ENCODE peak calls at places on chromosomes 2 and 18, in eight cellular contexts. One of them, this sample, is unnamed.

GRCh38 chr2:121218386-121218938 is 66.5 kb downstream of the TFCP2L1 start:
- DNase-seq in psoas muscle: no peak
- DNase-seq in AG04450: no peak
- DNase-seq in RWPE2: no peak
- DNase-seq in WERI-Rb-1: no peak
- DNase-seq in body of pancreas: no peak
- DNase-seq in K562: no peak
- DNase-seq in pancreas: no peak
- DNase-seq in this sample: no peak

GRCh38 chr2:184562532-184562931 is 35.8 kb upstream of the ZNF804A start:
- DNase-seq in psoas muscle: no peak
- DNase-seq in AG04450: no peak
- DNase-seq in RWPE2: no peak
- DNase-seq in WERI-Rb-1: no peak
- DNase-seq in body of pancreas: no peak
- DNase-seq in K562: no peak
- DNase-seq in pancreas: peak; percentile 25
- DNase-seq in this sample: no peak

GRCh38 chr2:69911985-69912563 is 2.8 kb upstream of the MXD1 start:
- DNase-seq in psoas muscle: no peak
- DNase-seq in AG04450: no peak
- DNase-seq in RWPE2: no peak
- DNase-seq in WERI-Rb-1: no peak
- DNase-seq in body of pancreas: no peak
- DNase-seq in K562: peak; percentile 75
- DNase-seq in pancreas: no peak
- DNase-seq in this sample: no peak

GRCh38 chr2:36380624-36381481 is 25.3 kb downstream of the CRIM1 start:
- DNase-seq in psoas muscle: no peak
- DNase-seq in AG04450: no peak
- DNase-seq in RWPE2: peak; percentile 68
- DNase-seq in WERI-Rb-1: no peak
- DNase-seq in body of pancreas: peak; percentile 68
- DNase-seq in K562: no peak
- DNase-seq in pancreas: peak; percentile 20
- DNase-seq in this sample: no peak

GRCh38 chr2:73652348-73652747 is 10.1 kb upstream of the NAT8 start:
- DNase-seq in psoas muscle: no peak
- DNase-seq in AG04450: no peak
- DNase-seq in RWPE2: no peak
- DNase-seq in WERI-Rb-1: no peak
- DNase-seq in body of pancreas: no peak
- DNase-seq in K562: no peak
- DNase-seq in pancreas: no peak
- DNase-seq in this sample: no peak

GRCh38 chr2:133607679-133608078 is 39.4 kb upstream of the NCKAP5 start:
- DNase-seq in psoas muscle: no peak
- DNase-seq in AG04450: peak; percentile 36
- DNase-seq in RWPE2: no peak
- DNase-seq in WERI-Rb-1: no peak
- DNase-seq in body of pancreas: no peak
- DNase-seq in K562: no peak
- DNase-seq in pancreas: no peak
- DNase-seq in this sample: no peak

GRCh38 chr2:162591403-162592083 is 247.0 kb downstream of the KCNH7 start:
- DNase-seq in psoas muscle: no peak
- DNase-seq in AG04450: no peak
- DNase-seq in RWPE2: no peak
- DNase-seq in WERI-Rb-1: no peak
- DNase-seq in body of pancreas: no peak
- DNase-seq in K562: no peak
- DNase-seq in pancreas: no peak
- DNase-seq in this sample: no peak

GRCh38 chr18:28027755-28028154 is 149.2 kb downstream of the CDH2 start:
- DNase-seq in psoas muscle: no peak
- DNase-seq in AG04450: no peak
- DNase-seq in RWPE2: no peak
- DNase-seq in WERI-Rb-1: no peak
- DNase-seq in body of pancreas: no peak
- DNase-seq in K562: no peak
- DNase-seq in pancreas: no peak
- DNase-seq in this sample: no peak

GRCh38 chr2:158255257-158255656 is 153.6 kb downstream of the UPP2 start:
- DNase-seq in psoas muscle: no peak
- DNase-seq in AG04450: no peak
- DNase-seq in RWPE2: no peak
- DNase-seq in WERI-Rb-1: no peak
- DNase-seq in body of pancreas: no peak
- DNase-seq in K562: no peak
- DNase-seq in pancreas: no peak
- DNase-seq in this sample: no peak

GRCh38 chr18:57195341-57195740 is 48.5 kb downstream of the BOD1L2 start:
- DNase-seq in psoas muscle: no peak
- DNase-seq in AG04450: no peak
- DNase-seq in RWPE2: no peak
- DNase-seq in WERI-Rb-1: no peak
- DNase-seq in body of pancreas: no peak
- DNase-seq in K562: no peak
- DNase-seq in pancreas: no peak
- DNase-seq in this sample: no peak

GRCh38 chr2:182666674-182667320 is 49.3 kb upstream of the DNAJC10 start:
- DNase-seq in psoas muscle: no peak
- DNase-seq in AG04450: no peak
- DNase-seq in RWPE2: no peak
- DNase-seq in WERI-Rb-1: no peak
- DNase-seq in body of pancreas: no peak
- DNase-seq in K562: peak; percentile 49
- DNase-seq in pancreas: no peak
- DNase-seq in this sample: no peak

GRCh38 chr2:54457326-54458023 is 1.3 kb downstream of the SPTBN1 start:
- DNase-seq in psoas muscle: peak; percentile 43
- DNase-seq in AG04450: no peak
- DNase-seq in RWPE2: no peak
- DNase-seq in WERI-Rb-1: peak; percentile 67
- DNase-seq in body of pancreas: no peak
- DNase-seq in K562: no peak
- DNase-seq in pancreas: peak; percentile 16
- DNase-seq in this sample: no peak

GRCh38 chr2:9110346-9110884 is 96.2 kb upstream of the ASAP2 start:
- DNase-seq in psoas muscle: no peak
- DNase-seq in AG04450: no peak
- DNase-seq in RWPE2: no peak
- DNase-seq in WERI-Rb-1: no peak
- DNase-seq in body of pancreas: no peak
- DNase-seq in K562: no peak
- DNase-seq in pancreas: no peak
- DNase-seq in this sample: no peak

GRCh38 chr2:230907361-230908093 is 17.5 kb downstream of the GPR55 start:
- DNase-seq in psoas muscle: no peak
- DNase-seq in AG04450: no peak
- DNase-seq in RWPE2: no peak
- DNase-seq in WERI-Rb-1: no peak
- DNase-seq in body of pancreas: peak; percentile 2
- DNase-seq in K562: peak; percentile 80
- DNase-seq in pancreas: no peak
- DNase-seq in this sample: no peak

GRCh38 chr2:230668184-230668938 is 44.3 kb upstream of the CAB39 start:
- DNase-seq in psoas muscle: peak; percentile 55
- DNase-seq in AG04450: no peak
- DNase-seq in RWPE2: no peak
- DNase-seq in WERI-Rb-1: peak; percentile 74
- DNase-seq in body of pancreas: no peak
- DNase-seq in K562: no peak
- DNase-seq in pancreas: peak; percentile 40
- DNase-seq in this sample: no peak

GRCh38 chr18:57910817-57911216 is 107.7 kb upstream of the ATP8B1 start:
- DNase-seq in psoas muscle: no peak
- DNase-seq in AG04450: no peak
- DNase-seq in RWPE2: no peak
- DNase-seq in WERI-Rb-1: peak; percentile 44
- DNase-seq in body of pancreas: no peak
- DNase-seq in K562: peak; percentile 50
- DNase-seq in pancreas: no peak
- DNase-seq in this sample: peak; percentile 37

GRCh38 chr2:64634338-64635267 is 19.1 kb downstream of the SERTAD2 start:
- DNase-seq in psoas muscle: peak; percentile 59
- DNase-seq in AG04450: no peak
- DNase-seq in RWPE2: no peak
- DNase-seq in WERI-Rb-1: no peak
- DNase-seq in body of pancreas: no peak
- DNase-seq in K562: peak; percentile 29
- DNase-seq in pancreas: no peak
- DNase-seq in this sample: no peak

GRCh38 chr2:64638502-64639120 is 15.1 kb downstream of the SERTAD2 start:
- DNase-seq in psoas muscle: no peak
- DNase-seq in AG04450: no peak
- DNase-seq in RWPE2: no peak
- DNase-seq in WERI-Rb-1: no peak
- DNase-seq in body of pancreas: no peak
- DNase-seq in K562: no peak
- DNase-seq in pancreas: no peak
- DNase-seq in this sample: no peak

GRCh38 chr2:64636105-64636873 is 17.4 kb downstream of the SERTAD2 start:
- DNase-seq in psoas muscle: no peak
- DNase-seq in AG04450: no peak
- DNase-seq in RWPE2: no peak
- DNase-seq in WERI-Rb-1: peak; percentile 67
- DNase-seq in body of pancreas: no peak
- DNase-seq in K562: no peak
- DNase-seq in pancreas: no peak
- DNase-seq in this sample: no peak

GRCh38 chr2:64637931-64638330 is 15.8 kb downstream of the SERTAD2 start:
- DNase-seq in psoas muscle: no peak
- DNase-seq in AG04450: no peak
- DNase-seq in RWPE2: no peak
- DNase-seq in WERI-Rb-1: no peak
- DNase-seq in body of pancreas: no peak
- DNase-seq in K562: peak; percentile 62
- DNase-seq in pancreas: no peak
- DNase-seq in this sample: no peak

GRCh38 chr2:64637000-64637628 is 16.6 kb downstream of the SERTAD2 start:
- DNase-seq in psoas muscle: no peak
- DNase-seq in AG04450: no peak
- DNase-seq in RWPE2: no peak
- DNase-seq in WERI-Rb-1: no peak
- DNase-seq in body of pancreas: no peak
- DNase-seq in K562: no peak
- DNase-seq in pancreas: no peak
- DNase-seq in this sample: no peak
- H3K4me3 ChIP-seq in psoas muscle: no peak overlapping the region
- H3K4me3 ChIP-seq in AG04450: no peak overlapping the region
- H3K4me3 ChIP-seq in RWPE2: no peak overlapping the region
- H3K4me3 ChIP-seq in WERI-Rb-1: no peak overlapping the region
- H3K4me3 ChIP-seq in body of pancreas: no peak overlapping the region
- H3K4me3 ChIP-seq in K562: no peak overlapping the region
- H3K4me3 ChIP-seq in pancreas: no peak overlapping the region
- H3K4me3 ChIP-seq in this sample: no peak overlapping the region

GRCh38 chr2:174013310-174013751 is 48.2 kb upstream of the SP3 start:
- DNase-seq in psoas muscle: peak; percentile 50
- DNase-seq in AG04450: no peak
- DNase-seq in RWPE2: no peak
- DNase-seq in WERI-Rb-1: no peak
- DNase-seq in body of pancreas: no peak
- DNase-seq in K562: no peak
- DNase-seq in pancreas: no peak
- DNase-seq in this sample: no peak

GRCh38 chr2:174015428-174015827 is 50.3 kb upstream of the SP3 start:
- DNase-seq in psoas muscle: no peak
- DNase-seq in AG04450: no peak
- DNase-seq in RWPE2: no peak
- DNase-seq in WERI-Rb-1: no peak
- DNase-seq in body of pancreas: no peak
- DNase-seq in K562: no peak
- DNase-seq in pancreas: no peak
- DNase-seq in this sample: no peak

GRCh38 chr2:174014021-174014698 is 49.0 kb upstream of the SP3 start:
- DNase-seq in psoas muscle: no peak
- DNase-seq in AG04450: no peak
- DNase-seq in RWPE2: no peak
- DNase-seq in WERI-Rb-1: no peak
- DNase-seq in body of pancreas: no peak
- DNase-seq in K562: no peak
- DNase-seq in pancreas: no peak
- DNase-seq in this sample: no peak

GRCh38 chr2:174016447-174016846 is 51.3 kb upstream of the SP3 start:
- DNase-seq in psoas muscle: no peak
- DNase-seq in AG04450: no peak
- DNase-seq in RWPE2: no peak
- DNase-seq in WERI-Rb-1: no peak
- DNase-seq in body of pancreas: no peak
- DNase-seq in K562: no peak
- DNase-seq in pancreas: no peak
- DNase-seq in this sample: no peak

GRCh38 chr2:174014699-174015070 is 49.5 kb upstream of the SP3 start:
- DNase-seq in psoas muscle: no peak
- DNase-seq in AG04450: no peak
- DNase-seq in RWPE2: no peak
- DNase-seq in WERI-Rb-1: no peak
- DNase-seq in body of pancreas: no peak
- DNase-seq in K562: no peak
- DNase-seq in pancreas: no peak
- DNase-seq in this sample: no peak
- H3K4me3 ChIP-seq in psoas muscle: no peak overlapping the region
- H3K4me3 ChIP-seq in AG04450: no peak overlapping the region
- H3K4me3 ChIP-seq in RWPE2: no peak overlapping the region
- H3K4me3 ChIP-seq in WERI-Rb-1: no peak overlapping the region
- H3K4me3 ChIP-seq in body of pancreas: no peak overlapping the region
- H3K4me3 ChIP-seq in K562: no peak overlapping the region
- H3K4me3 ChIP-seq in pancreas: no peak overlapping the region
- H3K4me3 ChIP-seq in this sample: no peak overlapping the region

GRCh38 chr2:165793779-165794519 is at the start of gene GALNT3:
- DNase-seq in psoas muscle: peak; percentile 13
- DNase-seq in AG04450: no peak
- DNase-seq in RWPE2: peak; percentile 93
- DNase-seq in WERI-Rb-1: no peak
- DNase-seq in body of pancreas: peak; percentile 96
- DNase-seq in K562: no peak
- DNase-seq in pancreas: peak; percentile 95
- DNase-seq in this sample: peak; percentile 71
- H3K4me3 ChIP-seq in psoas muscle: peak within 1 kb of the TSS; percentile 59
- H3K4me3 ChIP-seq in AG04450: peak within 1 kb of the TSS; percentile 61
- H3K4me3 ChIP-seq in RWPE2: peak within 1 kb of the TSS; percentile 81
- H3K4me3 ChIP-seq in WERI-Rb-1: no peak within 1 kb of the TSS
- H3K4me3 ChIP-seq in body of pancreas: peak within 1 kb of the TSS; percentile 48
- H3K4me3 ChIP-seq in K562: no peak within 1 kb of the TSS
- H3K4me3 ChIP-seq in pancreas: peak within 1 kb of the TSS; percentile 71
- H3K4me3 ChIP-seq in this sample: peak within 1 kb of the TSS; percentile 63

GRCh38 chr2:98658816-98659486 is 50.6 kb downstream of the UNC50 start:
- DNase-seq in psoas muscle: no peak
- DNase-seq in AG04450: no peak
- DNase-seq in RWPE2: no peak
- DNase-seq in WERI-Rb-1: no peak
- DNase-seq in body of pancreas: no peak
- DNase-seq in K562: no peak
- DNase-seq in pancreas: no peak
- DNase-seq in this sample: no peak
- H3K4me3 ChIP-seq in psoas muscle: no peak overlapping the region
- H3K4me3 ChIP-seq in AG04450: no peak overlapping the region
- H3K4me3 ChIP-seq in RWPE2: no peak overlapping the region
- H3K4me3 ChIP-seq in WERI-Rb-1: no peak overlapping the region
- H3K4me3 ChIP-seq in body of pancreas: no peak overlapping the region
- H3K4me3 ChIP-seq in K562: no peak overlapping the region
- H3K4me3 ChIP-seq in pancreas: no peak overlapping the region
- H3K4me3 ChIP-seq in this sample: no peak overlapping the region

This sample was measured in iPS DF 6.9.